ENCODE peak calls at places on chromosomes 1 and 21, in six cellular contexts. Z is CD8-positive, alpha-beta T cell; K is left ventricle myocardium inferior; G is ovary; T is IMR-90; N is mucosa of descending colon. L is an unnamed sample.

GRCh38 chr1:230112782-230113181 is 45.7 kb downstream of the GALNT2 start:
- DNase-seq in T (no peak), Z (no peak), N (no peak), G (no peak), K (no peak), L (no peak)

GRCh38 chr1:103220503-103221095 is 112.3 kb upstream of the COL11A1 start:
- DNase-seq in K (no peak), N (no peak), Z (no peak), G (no peak), T (peak; percentile 69), L (no peak)

GRCh38 chr21:43956667-43957030 is 55.5 kb upstream of the TRAPPC10 start:
- DNase-seq in Z (no peak), T (peak; percentile 55), G (no peak), K (no peak), N (no peak), L (no peak)

GRCh38 chr1:47508900-47509488 is 71.2 kb downstream of the FOXD2 start:
- DNase-seq in K (no peak), G (no peak), N (peak; percentile 74), T (no peak), Z (no peak), L (no peak)

GRCh38 chr1:183454377-183454776 is 17.9 kb upstream of the SMG7 start:
- DNase-seq in Z (no peak), T (no peak), K (no peak), G (no peak), N (no peak), L (no peak)

GRCh38 chr1:39849203-39849602 is 34.1 kb downstream of the TRIT1 start:
- DNase-seq in Z (no peak), T (peak; percentile 8), N (no peak), G (no peak), K (no peak), L (no peak)

GRCh38 chr1:225539069-225539468 is 111.2 kb upstream of the LBR start:
- DNase-seq in N (no peak), T (no peak), G (no peak), K (no peak), Z (no peak), L (no peak)

GRCh38 chr1:118979754-118980270 is 8.3 kb downstream of the TBX15 start:
- DNase-seq in G (no peak), N (no peak), Z (no peak), K (no peak), T (no peak), L (no peak)

GRCh38 chr1:184283999-184284398 is 102.8 kb upstream of the C1orf21 start:
- DNase-seq in Z (no peak), N (no peak), T (peak; percentile 94), K (peak; percentile 23), G (peak; percentile 61), L (no peak)

GRCh38 chr21:31030367-31031106 is 7.7 kb downstream of the KRTAP19-8 start:
- DNase-seq in G (no peak), N (no peak), T (no peak), Z (no peak), K (no peak), L (no peak)

GRCh38 chr21:33372582-33372981 is 30.6 kb upstream of the IFNGR2 start:
- DNase-seq in K (no peak), T (no peak), G (no peak), Z (no peak), N (no peak), L (no peak)

GRCh38 chr1:55337801-55338447 is 122.8 kb upstream of the USP24 start:
- DNase-seq in T (peak; percentile 79), Z (no peak), N (no peak), G (no peak), K (no peak), L (peak; percentile 14)

GRCh38 chr1:81604982-81605381 is 195.8 kb upstream of the ADGRL2 start:
- DNase-seq in T (no peak), N (no peak), K (no peak), Z (no peak), G (no peak), L (no peak)

GRCh38 chr1:244762629-244763028 is 72.8 kb upstream of the COX20 start:
- DNase-seq in T (no peak), K (no peak), Z (no peak), G (no peak), N (no peak), L (no peak)

DNA sequence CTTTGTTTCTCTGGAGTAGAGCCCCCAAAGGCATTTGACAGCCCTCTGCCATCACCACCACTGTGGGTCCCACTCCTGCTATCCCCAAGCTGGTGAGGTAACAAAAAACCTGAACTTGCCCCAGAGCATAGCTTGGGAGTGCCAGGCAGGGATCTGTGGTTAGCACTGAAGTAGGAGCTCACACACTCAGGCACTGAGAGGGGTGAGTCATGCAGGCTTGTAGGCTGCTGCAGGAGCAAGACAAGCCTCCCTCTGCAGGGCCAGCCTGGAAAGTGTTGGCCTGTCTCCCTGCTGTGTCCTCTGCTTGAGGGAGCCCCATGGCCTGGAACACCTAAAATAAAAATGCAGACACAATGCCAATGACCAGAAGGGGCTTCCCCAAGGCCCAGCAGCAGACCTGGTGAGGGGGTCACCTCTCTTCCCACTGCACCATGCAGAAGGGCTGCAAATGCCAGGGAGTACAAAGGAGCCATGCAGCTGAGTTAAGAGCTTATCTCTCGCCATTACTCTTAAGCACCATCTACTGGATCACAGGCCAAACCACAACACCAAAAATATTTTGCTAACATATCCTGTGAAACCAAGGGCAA is 108.9 kb upstream of the POGK start:
- DNase-seq in K (no peak), T (no peak), Z (no peak), N (no peak), G (no peak), L (no peak)
- TF ChIP-seq CTCF in K (no peak), T (no peak), Z (no peak), N (no peak), G (no peak), L (no peak)

GRCh38 chr1:109546311-109547109 is 1.9 kb upstream of the GNAI3 start:
- DNase-seq in K (peak; percentile 83), N (peak; percentile 87), Z (peak; percentile 86), T (peak; percentile 86), G (peak; percentile 93), L (peak; percentile 92)

GRCh38 chr1:109543283-109543987 is 3.8 kb downstream of the GPR61 start:
- DNase-seq in K (no peak), T (no peak), G (no peak), Z (no peak), N (no peak), L (no peak)

GRCh38 chr1:109547412-109548320 is 749 bp upstream of the GNAI3 start:
- DNase-seq in Z (no peak), K (no peak), G (peak; percentile 42), N (peak; percentile 61), T (peak; percentile 26), L (no peak)

GRCh38 chr1:109543988-109544735 is 4.3 kb upstream of the GNAI3 start:
- DNase-seq in T (no peak), G (no peak), N (no peak), Z (no peak), K (no peak), L (no peak)

DNA sequence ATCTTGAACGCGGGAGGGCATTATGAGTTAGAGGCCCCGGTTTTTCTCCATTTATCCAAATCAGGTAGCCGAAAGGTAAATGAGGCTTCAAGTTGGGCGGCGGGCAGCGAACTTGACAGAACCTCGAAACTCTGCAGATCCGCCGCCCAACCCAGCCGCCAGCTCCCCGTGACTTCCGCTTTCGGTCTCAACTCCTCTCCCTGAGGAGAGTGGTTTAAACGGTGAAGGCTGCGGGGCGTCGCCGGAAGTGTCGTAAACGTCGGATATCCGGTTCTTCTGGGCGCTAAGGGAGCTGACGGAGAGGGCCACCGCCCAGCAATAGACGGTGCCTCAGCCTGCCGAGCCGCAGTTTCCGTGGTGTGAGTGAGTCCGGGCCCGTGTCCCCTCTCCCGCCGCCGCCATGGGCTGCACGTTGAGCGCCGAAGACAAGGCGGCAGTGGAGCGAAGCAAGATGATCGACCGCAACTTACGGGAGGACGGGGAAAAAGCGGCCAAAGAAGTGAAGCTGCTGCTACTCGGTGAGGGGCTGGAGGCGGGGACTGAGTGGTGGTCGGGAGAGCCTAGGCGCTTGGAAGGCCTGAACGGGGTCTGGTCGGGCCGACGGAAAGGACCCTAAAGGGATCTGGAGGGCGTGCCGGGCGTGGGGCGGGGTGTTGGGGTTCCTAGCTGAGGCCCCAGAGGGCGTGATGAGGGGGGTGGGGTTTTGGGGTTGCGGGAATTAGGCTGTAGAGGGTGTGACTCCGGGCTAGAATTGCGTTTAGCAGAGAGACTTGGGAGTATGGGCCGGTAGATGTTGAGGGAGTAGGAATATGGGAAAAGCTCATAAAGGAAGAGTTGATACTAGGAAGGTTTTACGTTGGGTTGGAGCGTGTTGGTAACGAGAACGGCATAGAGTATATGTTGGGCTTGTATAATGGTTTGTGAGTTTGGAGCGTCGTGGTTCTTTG is at the start of gene GNAI3:
- DNase-seq in G (peak; percentile 97), K (peak; percentile 96), N (peak; percentile 98), Z (peak; percentile 94), T (peak; percentile 96), L (peak; percentile 94)
- H3K4me1 ChIP-seq in G (peaks cover 4% of the 10 kb centered on the region), K (peaks cover 70% of the 10 kb centered on the region), N (peaks cover 43% of the 10 kb centered on the region), Z (peaks cover 28% of the 10 kb centered on the region), T (peaks cover 4% of the 10 kb centered on the region), L (peaks cover 8% of the 10 kb centered on the region)

DNA sequence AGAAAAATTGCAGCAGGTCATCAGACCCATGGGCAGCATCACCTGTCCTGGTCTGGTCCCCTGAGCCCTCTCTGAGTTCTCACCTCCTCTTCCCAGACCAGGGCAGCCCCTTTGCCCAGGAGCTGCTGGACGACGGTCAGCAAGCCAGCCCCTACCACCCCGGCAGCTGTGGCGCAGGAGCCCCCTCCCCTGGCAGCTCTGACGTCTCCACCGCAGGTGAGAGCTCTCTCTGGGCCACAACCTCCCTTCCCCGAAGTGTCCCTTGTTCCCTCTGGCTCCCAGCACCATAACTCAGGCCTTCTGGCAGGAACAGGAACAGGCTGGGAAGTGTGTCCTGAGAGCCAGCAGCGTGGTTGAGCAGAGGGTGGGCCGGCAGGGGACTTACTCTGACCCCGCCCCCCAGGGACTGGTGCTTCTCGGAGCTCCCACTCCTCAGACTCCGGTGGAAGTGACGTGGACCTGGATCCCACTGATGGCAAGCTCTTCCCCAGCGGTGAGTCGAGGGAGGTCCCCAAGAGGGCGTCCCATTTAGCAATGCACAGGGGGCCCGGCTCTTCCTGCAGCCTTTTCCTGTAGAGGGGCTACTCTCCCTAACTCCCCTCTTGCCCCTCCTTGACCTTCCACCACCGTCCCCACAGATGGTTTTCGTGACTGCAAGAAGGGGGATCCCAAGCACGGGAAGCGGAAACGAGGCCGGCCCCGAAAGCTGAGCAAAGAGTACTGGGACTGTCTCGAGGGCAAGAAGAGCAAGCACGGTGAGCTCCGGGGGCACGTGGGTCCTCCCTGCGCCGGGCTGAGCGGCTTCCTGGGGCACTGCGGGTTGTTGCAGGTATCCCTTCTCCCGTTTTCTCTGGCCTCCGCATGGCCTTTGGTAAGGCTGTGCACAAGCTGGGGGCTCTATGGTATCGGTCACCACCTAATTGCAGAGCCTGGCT is 2.4 kb downstream of the ELF3 start:
- DNase-seq in T (no peak), Z (no peak), K (no peak), N (peak; percentile 59), G (no peak), L (no peak)
- H3K4me3 ChIP-seq in T (no peak overlapping the region), Z (no peak overlapping the region), K (no peak overlapping the region), N (peak overlapping the region; percentile 81), G (peak overlapping the region; percentile 18), L (no peak overlapping the region)

GRCh38 chr21:38379171-38379570 is 119.1 kb downstream of the ERG start:
- DNase-seq in K (no peak), G (no peak), N (no peak), T (no peak), Z (no peak), L (no peak)

GRCh38 chr21:38377165-38378093 is 120.6 kb downstream of the KCNJ15 start:
- DNase-seq in G (no peak), K (no peak), T (no peak), Z (no peak), N (no peak), L (no peak)

GRCh38 chr21:38383411-38384245 is 114.6 kb downstream of the ERG start:
- DNase-seq in K (no peak), G (no peak), Z (no peak), N (no peak), T (no peak), L (no peak)

GRCh38 chr21:38384246-38384576 is 114.1 kb downstream of the ERG start:
- DNase-seq in T (no peak), K (no peak), N (no peak), G (no peak), Z (no peak), L (no peak)

GRCh38 chr21:38380391-38381137 is 117.7 kb downstream of the ERG start:
- DNase-seq in Z (no peak), T (peak; percentile 8), N (no peak), G (no peak), K (no peak), L (no peak)
- TF ChIP-seq CTCF in Z (no peak), T (peak; percentile 32), N (no peak), G (no peak), K (peak; percentile 25), L (peak; percentile 23)

L was measured in BE2C.